ENCODE peak calls at places on chromosomes 11 and 22, in four cellular contexts. K is GM23338, J is fibroblast of villous mesenchyme, H is foreskin fibroblast. Z is an unnamed sample.

GRCh38 chr11:62646825-62647608 is 604 bp upstream of the GANAB start:
- DNase-seq in K (no peak), J (no peak), H (no peak), Z (no peak)

GRCh38 chr11:110298298-110298765 is 1.9 kb upstream of the RDX start:
- DNase-seq in K (no peak), J (peak; percentile 67), H (no peak), Z (no peak)

GRCh38 chr11:74948546-74948897 is 369 bp downstream of the XRRA1 start:
- DNase-seq in K (no peak), J (peak; percentile 48), H (peak; percentile 39), Z (no peak)

GRCh38 chr11:4464216-4465159 is 15.4 kb downstream of the OR52K2 start:
- DNase-seq in K (peak; percentile 17), J (peak; percentile 18), H (peak; percentile 71), Z (no peak)

GRCh38 chr22:37267128-37267587 is 15.2 kb upstream of the CYTH4 start:
- DNase-seq in K (peak; percentile 84), J (peak; percentile 36), H (peak; percentile 69), Z (peak; percentile 53)

GRCh38 chr11:41116970-41117369 is 342.5 kb downstream of the LRRC4C start:
- DNase-seq in K (peak; percentile 71), J (no peak), H (no peak), Z (no peak)

GRCh38 chr11:44600739-44601416 is 35.4 kb downstream of the CD82 start:
- DNase-seq in K (peak; percentile 34), J (no peak), H (peak; percentile 39), Z (no peak)

GRCh38 chr22:36257948-36258674 is 5.2 kb downstream of the APOL1 start:
- DNase-seq in K (no peak), J (no peak), H (no peak), Z (no peak)

GRCh38 chr11:75968021-75968685 is 153.1 kb downstream of the UVRAG start:
- DNase-seq in K (no peak), J (no peak), H (peak; percentile 40), Z (no peak)

GRCh38 chr11:105524286-105524685 is 85.6 kb upstream of the GRIA4 start:
- DNase-seq in K (no peak), J (no peak), H (no peak), Z (no peak)

GRCh38 chr22:29716814-29717213 is 3.0 kb upstream of the CABP7 start:
- DNase-seq in K (peak; percentile 93), J (peak; percentile 76), H (peak; percentile 88), Z (peak; percentile 76)

GRCh38 chr22:36221799-36222751 is 17.3 kb downstream of the APOL2 start:
- DNase-seq in K (peak; percentile 86), J (no peak), H (peak; percentile 58), Z (peak; percentile 25)

GRCh38 chr11:85896871-85897270 is 41.7 kb downstream of the CCDC83 start:
- DNase-seq in K (no peak), J (no peak), H (peak; percentile 13), Z (no peak)

GRCh38 chr11:73152086-73152853 is 10.2 kb upstream of the FCHSD2 start:
- DNase-seq in K (no peak), J (no peak), H (no peak), Z (no peak)

GRCh38 chr22:42114721-42115120 is 15.9 kb downstream of the CYP2D6 start:
- DNase-seq in K (peak; percentile 86), J (peak; percentile 46), H (peak; percentile 68), Z (peak; percentile 29)

GRCh38 chr11:12802418-12803085 is 128.3 kb downstream of the TEAD1 start:
- DNase-seq in K (peak; percentile 27), J (peak; percentile 89), H (peak; percentile 78), Z (no peak)

GRCh38 chr11:85682330-85683305 is 3.4 kb downstream of the CCDC89 start:
- DNase-seq in K (no peak), J (peak; percentile 47), H (peak; percentile 80), Z (peak; percentile 76)

GRCh38 chr22:44405661-44406060 is 92.4 kb downstream of the RTL6 start:
- DNase-seq in K (no peak), J (no peak), H (no peak), Z (no peak)

GRCh38 chr22:34570408-34570807 is 495.6 kb upstream of the ISX start:
- DNase-seq in K (no peak), J (no peak), H (no peak), Z (no peak)

GRCh38 chr22:39994046-39994565 is 648 bp upstream of the FAM83F start:
- DNase-seq in K (no peak), J (no peak), H (no peak), Z (no peak)

GRCh38 chr22:38873469-38874411 is 1.7 kb upstream of the CBX6 start:
- DNase-seq in K (no peak), J (no peak), H (no peak), Z (no peak)

GRCh38 chr11:3195251-3196160 is 23.1 kb downstream of the MRGPRG start:
- DNase-seq in K (peak; percentile 49), J (peak; percentile 47), H (peak; percentile 54), Z (no peak)

GRCh38 chr22:36252754-36253522 is at the start of gene APOL1:
- DNase-seq in K (no peak), J (peak; percentile 81), H (peak; percentile 35), Z (peak; percentile 62)

GRCh38 chr11:88555829-88556202 is 218.3 kb upstream of the CTSC start:
- DNase-seq in K (no peak), J (peak; percentile 53), H (peak; percentile 70), Z (peak; percentile 48)

GRCh38 chr11:124769804-124770774 is 8.0 kb upstream of the ESAM start:
- DNase-seq in K (no peak), J (peak; percentile 54), H (peak; percentile 73), Z (no peak)

GRCh38 chr11:108322666-108323065 is 99.8 kb downstream of the ATM start:
- DNase-seq in K (no peak), J (no peak), H (no peak), Z (no peak)

GRCh38 chr22:46577361-46578249 is 40.2 kb upstream of the CELSR1 start:
- DNase-seq in K (no peak), J (no peak), H (peak; percentile 35), Z (peak; percentile 35)

GRCh38 chr22:37965940-37966664 is 12.6 kb downstream of the POLR2F start:
- DNase-seq in K (no peak), J (no peak), H (no peak), Z (no peak)

GRCh38 chr22:25081409-25081824 is 118.2 kb upstream of the CRYBB3 start:
- DNase-seq in K (peak; percentile 73), J (peak; percentile 19), H (peak; percentile 27), Z (peak; percentile 46)

GRCh38 chr11:18721576-18722292 is 4.3 kb downstream of the IGSF22 start:
- DNase-seq in K (peak; percentile 86), J (peak; percentile 30), H (peak; percentile 67), Z (peak; percentile 66)

GRCh38 chr11:68896171-68896959 is 7.3 kb downstream of the MRPL21 start:
- DNase-seq in K (no peak), J (no peak), H (no peak), Z (no peak)

GRCh38 chr11:69027704-69028372 is 14.8 kb upstream of the MRGPRF start:
- DNase-seq in K (no peak), J (peak; percentile 92), H (peak; percentile 73), Z (no peak)

GRCh38 chr22:45893516-45893915 is 83.4 kb downstream of the WNT7B start:
- DNase-seq in K (no peak), J (no peak), H (no peak), Z (no peak)

Z was measured in AG08395.